ENCODE peak calls at places on chromosomes 7 and 10, in ten cellular contexts. One of them, this sample, is unnamed.

GRCh38 chr10:90937645-90938258 is 16.9 kb upstream of the ANKRD1 start:
- DNase-seq in spleen: no peak
- DNase-seq in heart left ventricle: no peak
- DNase-seq in esophagus muscularis mucosa: no peak
- DNase-seq in prostate gland: no peak
- DNase-seq in HepG2: no peak
- DNase-seq in ovary: no peak
- DNase-seq in HCT116: no peak
- DNase-seq in body of pancreas: no peak
- DNase-seq in IMR-90: no peak
- DNase-seq in this sample: no peak

GRCh38 chr7:131173148-131173890 is 154.4 kb upstream of the MKLN1 start:
- DNase-seq in spleen: no peak
- DNase-seq in ovary: no peak
- DNase-seq in HepG2: no peak
- DNase-seq in IMR-90: peak; percentile 52
- DNase-seq in esophagus muscularis mucosa: no peak
- DNase-seq in body of pancreas: no peak
- DNase-seq in prostate gland: no peak
- DNase-seq in HCT116: peak; percentile 24
- DNase-seq in heart left ventricle: no peak
- DNase-seq in this sample: no peak

GRCh38 chr10:22475857-22476600 is 130.7 kb downstream of the SPAG6 start:
- DNase-seq in body of pancreas: no peak
- DNase-seq in prostate gland: no peak
- DNase-seq in HepG2: no peak
- DNase-seq in ovary: no peak
- DNase-seq in HCT116: no peak
- DNase-seq in spleen: no peak
- DNase-seq in esophagus muscularis mucosa: no peak
- DNase-seq in IMR-90: no peak
- DNase-seq in heart left ventricle: no peak
- DNase-seq in this sample: no peak

GRCh38 chr10:50846753-50847152 is 38.7 kb downstream of the A1CF start:
- DNase-seq in prostate gland: no peak
- DNase-seq in heart left ventricle: no peak
- DNase-seq in HCT116: peak; percentile 74
- DNase-seq in IMR-90: peak; percentile 6
- DNase-seq in esophagus muscularis mucosa: no peak
- DNase-seq in ovary: no peak
- DNase-seq in spleen: no peak
- DNase-seq in HepG2: no peak
- DNase-seq in body of pancreas: no peak
- DNase-seq in this sample: no peak

GRCh38 chr10:22053048-22053447 is 49.5 kb upstream of the DNAJC1 start:
- DNase-seq in heart left ventricle: no peak
- DNase-seq in IMR-90: no peak
- DNase-seq in spleen: no peak
- DNase-seq in body of pancreas: no peak
- DNase-seq in ovary: no peak
- DNase-seq in HCT116: no peak
- DNase-seq in prostate gland: no peak
- DNase-seq in esophagus muscularis mucosa: no peak
- DNase-seq in HepG2: peak; percentile 49
- DNase-seq in this sample: no peak

GRCh38 chr10:75434292-75434691 is 2.9 kb downstream of the LRMDA start:
- DNase-seq in heart left ventricle: no peak
- DNase-seq in IMR-90: no peak
- DNase-seq in HepG2: no peak
- DNase-seq in prostate gland: no peak
- DNase-seq in HCT116: no peak
- DNase-seq in body of pancreas: no peak
- DNase-seq in esophagus muscularis mucosa: no peak
- DNase-seq in spleen: no peak
- DNase-seq in ovary: no peak
- DNase-seq in this sample: no peak

GRCh38 chr10:109974509-109975191 is 33.1 kb upstream of the ADD3 start:
- DNase-seq in HepG2: peak; percentile 93
- DNase-seq in body of pancreas: peak; percentile 87
- DNase-seq in IMR-90: peak; percentile 22
- DNase-seq in HCT116: no peak
- DNase-seq in spleen: no peak
- DNase-seq in ovary: no peak
- DNase-seq in esophagus muscularis mucosa: no peak
- DNase-seq in prostate gland: no peak
- DNase-seq in heart left ventricle: no peak
- DNase-seq in this sample: no peak

GRCh38 chr10:3874988-3875841 is 90.2 kb upstream of the KLF6 start:
- DNase-seq in esophagus muscularis mucosa: no peak
- DNase-seq in HCT116: no peak
- DNase-seq in IMR-90: no peak
- DNase-seq in heart left ventricle: no peak
- DNase-seq in ovary: no peak
- DNase-seq in body of pancreas: peak; percentile 35
- DNase-seq in HepG2: no peak
- DNase-seq in spleen: no peak
- DNase-seq in prostate gland: no peak
- DNase-seq in this sample: no peak

GRCh38 chr7:36186359-36186758 is 33.3 kb downstream of the EEPD1 start:
- DNase-seq in spleen: no peak
- DNase-seq in body of pancreas: no peak
- DNase-seq in HepG2: no peak
- DNase-seq in HCT116: no peak
- DNase-seq in esophagus muscularis mucosa: no peak
- DNase-seq in ovary: no peak
- DNase-seq in heart left ventricle: no peak
- DNase-seq in prostate gland: no peak
- DNase-seq in IMR-90: peak; percentile 61
- DNase-seq in this sample: no peak

GRCh38 chr7:33750177-33750576 is 155.2 kb upstream of the BMPER start:
- DNase-seq in HCT116: no peak
- DNase-seq in IMR-90: peak; percentile 84
- DNase-seq in spleen: no peak
- DNase-seq in heart left ventricle: no peak
- DNase-seq in ovary: no peak
- DNase-seq in body of pancreas: no peak
- DNase-seq in HepG2: no peak
- DNase-seq in prostate gland: no peak
- DNase-seq in esophagus muscularis mucosa: no peak
- DNase-seq in this sample: no peak

GRCh38 chr7:119197872-119198527 is 973.5 kb downstream of the ANKRD7 start:
- DNase-seq in esophagus muscularis mucosa: no peak
- DNase-seq in IMR-90: peak; percentile 31
- DNase-seq in HepG2: peak; percentile 41
- DNase-seq in HCT116: peak; percentile 29
- DNase-seq in spleen: no peak
- DNase-seq in prostate gland: peak; percentile 21
- DNase-seq in body of pancreas: peak; percentile 65
- DNase-seq in ovary: no peak
- DNase-seq in heart left ventricle: no peak
- DNase-seq in this sample: no peak

GRCh38 chr10:90598513-90598912 is 259.3 kb downstream of the HTR7 start:
- DNase-seq in HepG2: no peak
- DNase-seq in spleen: no peak
- DNase-seq in prostate gland: no peak
- DNase-seq in body of pancreas: no peak
- DNase-seq in HCT116: no peak
- DNase-seq in IMR-90: no peak
- DNase-seq in heart left ventricle: no peak
- DNase-seq in esophagus muscularis mucosa: no peak
- DNase-seq in ovary: no peak
- DNase-seq in this sample: no peak

GRCh38 chr10:98446121-98446655 is 547 bp downstream of the HPS1 start:
- DNase-seq in IMR-90: peak; percentile 21
- DNase-seq in prostate gland: no peak
- DNase-seq in ovary: peak; percentile 69
- DNase-seq in heart left ventricle: no peak
- DNase-seq in spleen: peak; percentile 92
- DNase-seq in HepG2: no peak
- DNase-seq in esophagus muscularis mucosa: peak; percentile 92
- DNase-seq in body of pancreas: peak; percentile 34
- DNase-seq in HCT116: no peak
- DNase-seq in this sample: no peak

GRCh38 chr7:144936314-144936713 is 100.5 kb upstream of the TPK1 start:
- DNase-seq in IMR-90: no peak
- DNase-seq in body of pancreas: no peak
- DNase-seq in spleen: no peak
- DNase-seq in HepG2: no peak
- DNase-seq in prostate gland: no peak
- DNase-seq in heart left ventricle: no peak
- DNase-seq in esophagus muscularis mucosa: no peak
- DNase-seq in ovary: no peak
- DNase-seq in HCT116: no peak
- DNase-seq in this sample: no peak

GRCh38 chr10:70879244-70879643 is 9.1 kb downstream of the PCBD1 start:
- DNase-seq in body of pancreas: no peak
- DNase-seq in esophagus muscularis mucosa: no peak
- DNase-seq in ovary: no peak
- DNase-seq in HepG2: no peak
- DNase-seq in spleen: no peak
- DNase-seq in IMR-90: no peak
- DNase-seq in HCT116: no peak
- DNase-seq in prostate gland: peak; percentile 29
- DNase-seq in heart left ventricle: no peak
- DNase-seq in this sample: no peak
- H3K4me3 ChIP-seq in body of pancreas: no peak overlapping the region
- H3K4me3 ChIP-seq in esophagus muscularis mucosa: no peak overlapping the region
- H3K4me3 ChIP-seq in ovary: no peak overlapping the region
- H3K4me3 ChIP-seq in HepG2: no peak overlapping the region
- H3K4me3 ChIP-seq in spleen: no peak overlapping the region
- H3K4me3 ChIP-seq in IMR-90: no peak overlapping the region
- H3K4me3 ChIP-seq in HCT116: no peak overlapping the region
- H3K4me3 ChIP-seq in prostate gland: no peak overlapping the region
- H3K4me3 ChIP-seq in heart left ventricle: no peak overlapping the region
- H3K4me3 ChIP-seq in this sample: no peak overlapping the region

DNA sequence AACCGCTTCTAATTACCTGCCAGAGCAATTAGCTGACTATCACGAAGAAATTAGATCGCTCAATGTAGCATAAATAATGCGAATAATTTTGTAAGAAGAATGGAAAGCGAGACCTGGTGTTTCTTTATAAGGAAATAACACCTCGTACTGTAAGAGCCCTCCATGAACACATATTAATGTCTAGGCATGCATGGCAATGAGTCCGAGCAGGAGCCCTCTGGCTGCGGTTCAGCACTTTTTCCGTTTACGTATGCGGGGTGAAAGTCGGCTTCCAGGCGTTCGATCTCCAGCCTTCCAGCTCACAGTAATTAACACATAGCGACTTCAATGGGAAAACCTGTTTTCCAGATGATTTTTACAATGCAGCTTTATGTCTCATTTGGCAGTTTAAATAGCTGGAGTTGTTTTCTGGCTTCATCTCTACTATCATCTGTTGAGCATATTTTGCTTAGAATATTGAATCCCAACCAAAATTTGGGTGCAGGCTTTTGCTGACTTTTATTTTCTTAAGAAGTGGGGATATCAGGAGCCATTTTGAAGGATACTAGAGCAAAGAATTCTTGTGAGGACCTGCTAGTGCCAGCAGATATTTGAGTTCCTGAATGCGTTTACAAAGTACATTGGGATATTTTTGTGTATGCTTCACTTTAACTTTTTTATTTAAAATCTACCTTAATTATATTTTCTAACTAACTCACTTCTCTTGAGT is 7.2 kb upstream of the SP8 start:
- DNase-seq in IMR-90: no peak
- DNase-seq in ovary: no peak
- DNase-seq in body of pancreas: no peak
- DNase-seq in HCT116: no peak
- DNase-seq in HepG2: no peak
- DNase-seq in esophagus muscularis mucosa: no peak
- DNase-seq in prostate gland: no peak
- DNase-seq in spleen: no peak
- DNase-seq in heart left ventricle: no peak
- DNase-seq in this sample: no peak
- H3K27me3 ChIP-seq in IMR-90: peaks cover 63% of the 10 kb centered on the region
- H3K27me3 ChIP-seq in ovary: no peaks in the 10 kb centered on the region
- H3K27me3 ChIP-seq in body of pancreas: no peaks in the 10 kb centered on the region
- H3K27me3 ChIP-seq in HCT116: peaks cover 12% of the 10 kb centered on the region
- H3K27me3 ChIP-seq in HepG2: peaks cover 5% of the 10 kb centered on the region
- H3K27me3 ChIP-seq in esophagus muscularis mucosa: peaks cover 19% of the 10 kb centered on the region
- H3K27me3 ChIP-seq in prostate gland: no peaks in the 10 kb centered on the region
- H3K27me3 ChIP-seq in spleen: peaks cover 97% of the 10 kb centered on the region
- H3K27me3 ChIP-seq in heart left ventricle: peaks cover 91% of the 10 kb centered on the region
- H3K27me3 ChIP-seq in this sample: peaks cover 99% of the 10 kb centered on the region

GRCh38 chr10:104032144-104032775 is 53.4 kb downstream of the COL17A1 start:
- DNase-seq in esophagus muscularis mucosa: no peak
- DNase-seq in heart left ventricle: no peak
- DNase-seq in spleen: no peak
- DNase-seq in HCT116: no peak
- DNase-seq in HepG2: no peak
- DNase-seq in ovary: no peak
- DNase-seq in IMR-90: no peak
- DNase-seq in prostate gland: no peak
- DNase-seq in body of pancreas: no peak
- DNase-seq in this sample: no peak
- TF ChIP-seq POLR2A in esophagus muscularis mucosa: no peak
- TF ChIP-seq POLR2A in heart left ventricle: no peak
- TF ChIP-seq POLR2A in spleen: no peak
- TF ChIP-seq POLR2A in HCT116: no peak
- TF ChIP-seq POLR2A in HepG2: no peak
- TF ChIP-seq POLR2A in ovary: no peak
- TF ChIP-seq POLR2A in IMR-90: no peak
- TF ChIP-seq POLR2A in prostate gland: no peak
- TF ChIP-seq POLR2A in body of pancreas: no peak
- TF ChIP-seq POLR2A in this sample: no peak

GRCh38 chr10:124093076-124093773 is at the start of gene CHST15:
- DNase-seq in prostate gland: peak; percentile 50
- DNase-seq in esophagus muscularis mucosa: no peak
- DNase-seq in IMR-90: no peak
- DNase-seq in body of pancreas: peak; percentile 61
- DNase-seq in HepG2: peak; percentile 86
- DNase-seq in HCT116: peak; percentile 74
- DNase-seq in ovary: peak; percentile 72
- DNase-seq in spleen: no peak
- DNase-seq in heart left ventricle: peak; percentile 75
- DNase-seq in this sample: no peak

GRCh38 chr10:124089859-124090258 is 3.5 kb downstream of the CHST15 start:
- DNase-seq in heart left ventricle: no peak
- DNase-seq in esophagus muscularis mucosa: no peak
- DNase-seq in IMR-90: no peak
- DNase-seq in spleen: peak; percentile 72
- DNase-seq in HepG2: no peak
- DNase-seq in prostate gland: no peak
- DNase-seq in HCT116: no peak
- DNase-seq in body of pancreas: no peak
- DNase-seq in ovary: peak; percentile 25
- DNase-seq in this sample: no peak

GRCh38 chr10:124092270-124093075 is 925 bp downstream of the CHST15 start:
- DNase-seq in HepG2: no peak
- DNase-seq in esophagus muscularis mucosa: no peak
- DNase-seq in spleen: peak; percentile 96
- DNase-seq in heart left ventricle: peak; percentile 82
- DNase-seq in body of pancreas: peak; percentile 58
- DNase-seq in HCT116: no peak
- DNase-seq in ovary: peak; percentile 81
- DNase-seq in prostate gland: peak; percentile 40
- DNase-seq in IMR-90: no peak
- DNase-seq in this sample: no peak

GRCh38 chr10:124090630-124091209 is 2.7 kb downstream of the CHST15 start:
- DNase-seq in HepG2: peak; percentile 34
- DNase-seq in ovary: peak; percentile 36
- DNase-seq in heart left ventricle: no peak
- DNase-seq in IMR-90: no peak
- DNase-seq in prostate gland: peak; percentile 59
- DNase-seq in body of pancreas: peak; percentile 53
- DNase-seq in esophagus muscularis mucosa: no peak
- DNase-seq in spleen: no peak
- DNase-seq in HCT116: no peak
- DNase-seq in this sample: no peak

GRCh38 chr10:124091646-124092269 is 1.6 kb downstream of the CHST15 start:
- DNase-seq in HepG2: no peak
- DNase-seq in prostate gland: no peak
- DNase-seq in HCT116: no peak
- DNase-seq in heart left ventricle: peak; percentile 74
- DNase-seq in spleen: peak; percentile 90
- DNase-seq in esophagus muscularis mucosa: no peak
- DNase-seq in body of pancreas: peak; percentile 33
- DNase-seq in ovary: peak; percentile 75
- DNase-seq in IMR-90: no peak
- DNase-seq in this sample: no peak
- H3K4me3 ChIP-seq in HepG2: peak overlapping the region; percentile 91
- H3K4me3 ChIP-seq in prostate gland: peak overlapping the region; percentile 54
- H3K4me3 ChIP-seq in HCT116: peak overlapping the region; percentile 80
- H3K4me3 ChIP-seq in heart left ventricle: peak overlapping the region; percentile 73
- H3K4me3 ChIP-seq in spleen: peak overlapping the region; percentile 62
- H3K4me3 ChIP-seq in esophagus muscularis mucosa: peak overlapping the region; percentile 77
- H3K4me3 ChIP-seq in body of pancreas: peak overlapping the region; percentile 21
- H3K4me3 ChIP-seq in ovary: peak overlapping the region; percentile 59
- H3K4me3 ChIP-seq in IMR-90: no peak overlapping the region
- H3K4me3 ChIP-seq in this sample: peak overlapping the region; percentile 78